ENCODE peak calls at places on chromosomes 7 and 10, in five cellular contexts. P, V, Y, Q and W are unnamed samples.

GRCh38 chr7:121023683-121024507 is 35.4 kb downstream of the CPED1 start:
- DNase-seq in P (no peak), V (no peak), Y (no peak), Q (no peak), W (no peak)

GRCh38 chr10:113960617-113961260 is 82.9 kb upstream of the ADRB1 start:
- DNase-seq in P (no peak), V (no peak), Y (no peak), Q (peak), W (no peak)

GRCh38 chr10:33333260-33334169 is 952 bp downstream of the NRP1 start:
- DNase-seq in P (no peak), V (no peak), Y (no peak), Q (peak), W (no peak)

GRCh38 chr7:130292682-130293257 is at the start of gene CPA4:
- DNase-seq in P (no peak), V (no peak), Y (no peak), Q (no peak), W (no peak)

GRCh38 chr7:151838861-151839381 is 38.0 kb downstream of the PRKAG2 start:
- DNase-seq in P (no peak), V (no peak), Y (peak), Q (peak), W (peak)

GRCh38 chr10:59580257-59580863 is 129.3 kb downstream of the SLC16A9 start:
- DNase-seq in P (no peak), V (no peak), Y (no peak), Q (no peak), W (no peak)

GRCh38 chr10:14873090-14873760 is 5.4 kb upstream of the SUV39H2 start:
- DNase-seq in P (no peak), V (no peak), Y (no peak), Q (no peak), W (no peak)

GRCh38 chr10:5198386-5198785 is 1.7 kb downstream of the AKR1C4 start:
- DNase-seq in P (no peak), V (no peak), Y (no peak), Q (no peak), W (no peak)

GRCh38 chr7:149883049-149883439 is 9.3 kb downstream of the ATP6V0E2 start:
- DNase-seq in P (no peak), V (no peak), Y (no peak), Q (no peak), W (no peak)

GRCh38 chr10:64617071-64617470 is 1095.9 kb downstream of the REEP3 start:
- DNase-seq in P (no peak), V (no peak), Y (no peak), Q (no peak), W (no peak)

GRCh38 chr7:30754315-30754877 is 2.5 kb downstream of the INMT start:
- DNase-seq in P (no peak), V (no peak), Y (no peak), Q (no peak), W (no peak)

GRCh38 chr7:30757343-30757695 is 5.4 kb downstream of the INMT start:
- DNase-seq in P (no peak), V (no peak), Y (no peak), Q (no peak), W (no peak)

GRCh38 chr7:30752979-30753378 is 1.0 kb downstream of the INMT start:
- DNase-seq in P (peak), V (peak), Y (no peak), Q (peak), W (peak)

GRCh38 chr7:30752484-30752883 is 549 bp downstream of the INMT start:
- DNase-seq in P (no peak), V (no peak), Y (no peak), Q (no peak), W (no peak)

DNA sequence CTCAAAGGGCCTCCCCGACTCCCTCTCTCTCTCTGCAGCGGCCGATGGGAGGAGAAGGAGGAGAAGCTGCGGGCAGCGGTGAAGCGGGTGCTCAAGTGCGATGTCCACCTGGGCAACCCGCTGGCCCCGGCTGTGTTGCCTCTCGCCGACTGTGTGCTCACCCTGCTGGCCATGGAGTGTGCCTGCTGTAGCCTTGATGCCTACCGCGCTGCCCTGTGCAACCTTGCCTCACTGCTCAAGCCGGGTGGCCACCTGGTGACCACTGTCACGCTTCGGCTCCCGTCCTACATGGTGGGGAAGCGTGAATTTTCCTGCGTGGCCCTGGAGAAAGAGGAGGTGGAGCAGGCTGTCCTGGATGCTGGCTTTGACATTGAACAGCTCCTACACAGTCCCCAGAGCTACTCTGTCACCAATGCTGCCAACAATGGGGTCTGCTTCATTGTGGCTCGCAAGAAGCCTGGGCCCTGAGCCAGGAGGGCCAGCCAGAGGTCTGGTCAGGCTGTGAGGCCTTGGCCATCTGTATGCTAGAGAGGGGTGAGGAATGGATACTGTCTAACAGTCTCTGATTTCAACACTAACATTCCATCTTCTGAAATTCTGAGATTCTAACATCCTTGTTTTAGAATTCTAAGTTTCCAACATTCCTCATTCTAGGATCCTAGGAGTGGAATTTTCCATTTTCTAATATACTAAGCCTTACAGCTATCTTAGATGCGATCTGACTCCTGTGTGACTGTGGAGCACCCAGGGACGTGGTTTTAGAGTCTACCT is 3.6 kb downstream of the INMT start:
- DNase-seq in P (peak), V (peak), Y (no peak), Q (no peak), W (peak)
- H3K27ac ChIP-seq in P (peak), V (no peak), Y (no peak), Q (peak), W (peak)

GRCh38 chr7:3367271-3367670 is 66.2 kb downstream of the SDK1 start:
- DNase-seq in P (no peak), V (no peak), Y (no peak), Q (no peak), W (no peak)

GRCh38 chr7:3370068-3370704 is 69.1 kb downstream of the SDK1 start:
- DNase-seq in P (no peak), V (no peak), Y (no peak), Q (no peak), W (no peak)

DNA sequence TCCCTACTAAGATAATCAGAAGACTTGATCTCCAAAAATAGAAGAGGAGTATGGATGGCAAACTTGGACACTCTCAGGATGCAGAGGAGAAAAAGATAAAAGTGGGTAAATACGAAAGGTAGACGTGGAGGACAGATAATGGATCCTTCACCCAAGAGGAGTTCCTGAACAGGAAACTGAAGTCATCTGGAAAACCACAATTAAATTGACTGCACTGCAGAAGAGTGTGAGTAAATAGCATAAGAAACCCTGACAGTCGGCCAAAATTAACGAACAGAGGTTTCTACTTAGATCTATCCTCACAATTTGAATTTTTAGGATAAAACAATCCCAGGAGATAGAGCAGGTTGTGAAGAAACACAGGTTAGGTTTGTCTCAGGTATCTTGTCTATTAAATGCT is 70.5 kb downstream of the SDK1 start:
- DNase-seq in P (no peak), V (no peak), Y (no peak), Q (no peak), W (no peak)
- TF ChIP-seq POLR2A in P (no peak), V (no peak), Y (no peak), Q (no peak), W (no peak)

GRCh38 chr10:106999118-106999707 is 165.3 kb downstream of the SORCS1 start:
- DNase-seq in P (no peak), V (no peak), Y (no peak), Q (no peak), W (no peak)
- H3K4me3 ChIP-seq in P (no peak), V (no peak), Y (no peak), Q (no peak), W (no peak)

DNA sequence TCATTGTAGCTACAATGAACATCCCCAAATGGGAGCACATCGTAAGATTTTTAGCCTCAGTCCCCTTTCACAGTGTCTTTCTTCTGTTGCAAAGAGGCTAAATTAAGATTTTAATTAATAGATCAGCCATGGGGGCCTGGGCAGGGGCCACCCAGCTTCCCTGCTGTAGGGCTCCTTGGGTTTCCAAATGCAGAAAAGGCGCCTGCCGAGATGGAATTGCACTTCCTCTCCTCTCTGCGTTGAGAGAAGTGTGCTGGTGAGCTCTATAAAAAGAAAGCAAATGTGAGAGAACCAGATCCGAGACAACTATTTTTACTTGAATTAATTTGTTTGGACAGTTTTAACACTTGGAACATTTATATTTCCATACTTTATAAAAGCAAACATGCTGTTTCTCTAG is 998.2 kb downstream of the LRMDA start:
- DNase-seq in P (no peak), V (no peak), Y (no peak), Q (no peak), W (no peak)
- H3K27ac ChIP-seq in P (peak), V (peak), Y (peak), Q (peak), W (peak)

GRCh38 chr7:7640221-7641128 is at the start of gene UMAD1:
- DNase-seq in P (peak), V (peak), Y (peak), Q (peak), W (peak)
- TF ChIP-seq POLR2A in P (peak), V (peak), Y (peak), Q (peak), W (peak)

GRCh38 chr10:19815478-19816419 is 483 bp upstream of the PLXDC2 start:
- DNase-seq in P (peak), V (peak), Y (peak), Q (peak), W (peak)

GRCh38 chr10:19816420-19817250 is at the start of gene PLXDC2:
- DNase-seq in P (peak), V (peak), Y (peak), Q (peak), W (peak)

GRCh38 chr10:19817251-19818046 is 1.2 kb downstream of the PLXDC2 start:
- DNase-seq in P (peak), V (peak), Y (peak), Q (peak), W (peak)

GRCh38 chr10:19812976-19813375 is 3.3 kb upstream of the PLXDC2 start:
- DNase-seq in P (no peak), V (no peak), Y (no peak), Q (no peak), W (no peak)

GRCh38 chr10:19815036-19815435 is 1.2 kb upstream of the PLXDC2 start:
- DNase-seq in P (no peak), V (no peak), Y (no peak), Q (no peak), W (no peak)
- H3K4me3 ChIP-seq in P (peak), V (peak), Y (peak), Q (peak), W (peak)

GRCh38 chr7:28854750-28855074 is 103.4 kb downstream of the TRIL start:
- DNase-seq in P (no peak), V (no peak), Y (no peak), Q (no peak), W (no peak)

GRCh38 chr7:28853150-28853549 is 105.0 kb downstream of the TRIL start:
- DNase-seq in P (no peak), V (no peak), Y (no peak), Q (no peak), W (no peak)

GRCh38 chr7:28856656-28857055 is 101.5 kb downstream of the TRIL start:
- DNase-seq in P (no peak), V (no peak), Y (no peak), Q (no peak), W (no peak)

GRCh38 chr7:28853834-28854749 is 104.0 kb downstream of the TRIL start:
- DNase-seq in P (peak), V (peak), Y (peak), Q (peak), W (peak)

GRCh38 chr7:28855538-28856217 is 102.5 kb downstream of the TRIL start:
- DNase-seq in P (no peak), V (no peak), Y (no peak), Q (no peak), W (no peak)
- H3K27ac ChIP-seq in P (no peak), V (no peak), Y (no peak), Q (no peak), W (no peak)

GRCh38 chr10:133249975-133250754 is 12.5 kb downstream of the VENTX start:
- DNase-seq in P (no peak), V (no peak), Y (no peak), Q (no peak), W (no peak)
- TF ChIP-seq POLR2A in P (no peak), V (no peak), Y (no peak), Q (no peak), W (no peak)

GRCh38 chr10:23193435-23194074 is 1.4 kb downstream of the PTF1A start:
- DNase-seq in P (no peak), V (no peak), Y (no peak), Q (no peak), W (no peak)

GRCh38 chr10:23192741-23193434 is 776 bp downstream of the PTF1A start:
- DNase-seq in P (no peak), V (no peak), Y (no peak), Q (no peak), W (peak)

GRCh38 chr10:23192396-23192740 is 256 bp downstream of the PTF1A start:
- DNase-seq in P (no peak), V (no peak), Y (no peak), Q (no peak), W (no peak)

GRCh38 chr10:23190872-23191763 is 994 bp upstream of the PTF1A start:
- DNase-seq in P (no peak), V (no peak), Y (no peak), Q (no peak), W (no peak)

DNA sequence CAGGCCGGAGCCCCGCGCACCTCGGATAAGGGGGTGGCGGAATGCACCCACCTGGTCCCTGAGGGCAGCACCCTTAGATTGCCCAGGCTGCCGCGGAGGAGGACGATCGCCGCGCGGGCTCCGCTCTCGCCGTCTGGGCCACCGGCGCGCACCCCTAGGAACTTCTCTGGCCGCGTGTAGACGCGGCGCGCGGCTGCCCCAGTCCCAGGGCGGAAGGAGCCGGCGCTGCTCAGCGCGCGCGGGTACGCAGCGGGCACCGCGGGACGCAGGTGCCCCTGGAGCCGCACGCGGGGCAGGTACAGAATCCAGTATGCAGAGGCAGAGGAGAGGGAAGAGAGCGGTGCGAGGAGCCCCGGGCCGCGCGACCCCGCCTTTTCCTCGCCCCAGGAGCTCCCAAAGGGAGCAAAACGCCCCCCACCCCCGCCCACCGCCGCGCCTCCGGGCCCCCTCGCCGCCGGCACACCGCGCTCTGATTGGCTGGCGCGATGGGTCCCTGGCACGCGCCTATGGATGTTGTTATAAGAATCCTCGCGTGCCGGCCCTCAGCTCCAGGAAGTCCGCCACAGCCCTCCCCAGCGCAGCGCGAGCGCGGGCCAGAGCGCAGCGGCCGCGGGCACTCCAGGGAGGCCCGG is at the start of gene PTF1A:
- DNase-seq in P (no peak), V (no peak), Y (no peak), Q (no peak), W (peak)
- H3K4me3 ChIP-seq in P (no peak), V (no peak), Y (peak), Q (no peak), W (peak)